ENCODE peak calls at places on chromosomes 5 and 9, in six cellular contexts. E is PC-3, Q is mammary epithelial cell, A is astrocyte, O is HepG2, X is H1. J is an unnamed sample. For H3K4me1 and H3K79me2, the result is how much of the 10 kb centered on the place peaks cover.

GRCh38 chr5:145965804-145966203 is 29.4 kb downstream of the SH3RF2 start:
- DNase-seq in E (no peak), Q (no peak), A (no peak), O (no peak), X (no peak), J (no peak)

GRCh38 chr9:100427366-100428263 is 672 bp downstream of the MSANTD3 start:
- DNase-seq in E (peak), Q (peak), A (peak), O (peak), X (no peak), J (no peak)

GRCh38 chr5:94711785-94712184 is 93.3 kb downstream of the SLF1 start:
- DNase-seq in E (no peak), Q (no peak), A (no peak), O (no peak), X (no peak), J (no peak)

GRCh38 chr5:54753753-54754152 is 231.6 kb downstream of the ESM1 start:
- DNase-seq in E (no peak), Q (no peak), A (no peak), O (no peak), X (no peak), J (no peak)

GRCh38 chr5:35785601-35786085 is 71.0 kb upstream of the IL7R start:
- DNase-seq in E (peak), Q (no peak), A (no peak), O (no peak), X (no peak), J (no peak)

GRCh38 chr9:135924628-135925338 is 17.4 kb upstream of the CAMSAP1 start:
- DNase-seq in E (no peak), Q (no peak), A (no peak), O (peak), X (peak), J (no peak)

GRCh38 chr9:101586651-101587050 is 8.1 kb downstream of the PPP3R2 start:
- DNase-seq in E (no peak), Q (no peak), A (no peak), O (peak), X (no peak), J (no peak)

GRCh38 chr5:65197899-65198776 is 283.6 kb downstream of the ADAMTS6 start:
- DNase-seq in E (peak), Q (peak), A (no peak), O (no peak), X (no peak), J (no peak)

GRCh38 chr5:53820802-53821171 is 260.3 kb downstream of the NDUFS4 start:
- DNase-seq in E (no peak), Q (no peak), A (no peak), O (no peak), X (no peak), J (peak)

GRCh38 chr5:169873642-169874041 is 106.7 kb downstream of the INSYN2B start:
- DNase-seq in E (no peak), Q (no peak), A (peak), O (no peak), X (no peak), J (no peak)

GRCh38 chr5:41695920-41696582 is 174.2 kb downstream of the OXCT1 start:
- DNase-seq in E (peak), Q (no peak), A (no peak), O (no peak), X (no peak), J (no peak)

GRCh38 chr9:211036-211435 is 3.6 kb upstream of the DOCK8 start:
- DNase-seq in E (no peak), Q (no peak), A (no peak), O (no peak), X (no peak), J (no peak)

GRCh38 chr9:211557-211956 is 3.1 kb upstream of the DOCK8 start:
- DNase-seq in E (no peak), Q (no peak), A (no peak), O (no peak), X (no peak), J (no peak)

GRCh38 chr9:212265-212664 is 2.4 kb upstream of the DOCK8 start:
- DNase-seq in E (no peak), Q (no peak), A (no peak), O (no peak), X (no peak), J (no peak)

GRCh38 chr9:215631-216155 is 1.0 kb downstream of the DOCK8 start:
- DNase-seq in E (no peak), Q (no peak), A (no peak), O (no peak), X (no peak), J (no peak)

GRCh38 chr9:214488-215448 is at the start of gene DOCK8:
- DNase-seq in E (peak), Q (peak), A (peak), O (peak), X (no peak), J (no peak)
- TF ChIP-seq EZH2 in E (no peak), Q (no peak), A (peak), O (no peak), X (no peak), J (no peak)

GRCh38 chr5:15592728-15593127 is 92.7 kb downstream of the FBXL7 start:
- DNase-seq in E (no peak), Q (no peak), A (no peak), O (no peak), X (no peak), J (no peak)
- H3K4me1 ChIP-seq in E (under half), Q (under half), A (under half), O (under half), X (under half), J (under half)

DNA sequence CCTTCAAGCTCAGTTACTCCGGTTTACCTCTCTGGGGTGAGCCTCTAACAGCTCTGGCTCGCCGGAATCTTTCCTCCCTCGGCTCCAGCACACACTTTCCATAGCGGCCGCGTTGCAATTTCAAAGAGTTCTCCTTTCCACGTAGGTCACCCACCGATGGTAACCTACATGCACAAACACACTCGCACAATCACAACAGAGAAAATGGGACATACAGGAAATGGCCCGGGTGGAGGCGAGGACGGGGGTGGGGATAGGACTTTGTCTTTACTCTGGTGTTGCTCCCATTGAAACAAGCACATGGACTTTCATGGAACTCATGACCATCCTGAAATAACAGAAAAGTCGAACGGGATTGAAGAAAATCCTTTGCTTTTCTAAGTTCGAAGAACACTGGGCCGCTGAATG is 1.2 kb downstream of the LHFPL2 start:
- DNase-seq in E (peak), Q (peak), A (peak), O (peak), X (no peak), J (no peak)
- H3K79me2 ChIP-seq in E (half or more), Q (half or more), A (half or more), O (under half), X (half or more), J (under half)

GRCh38 chr5:128538249-128539037 is 398 bp upstream of the FBN2 start:
- DNase-seq in E (peak), Q (peak), A (peak), O (no peak), X (peak), J (peak)
- TF ChIP-seq EZH2 in E (no peak), Q (no peak), A (no peak), O (no peak), X (no peak), J (no peak)

GRCh38 chr5:153168226-153168625 is 322.2 kb upstream of the GRIA1 start:
- DNase-seq in E (no peak), Q (no peak), A (peak), O (no peak), X (no peak), J (no peak)
- H3K4me1 ChIP-seq in E (under half), Q (under half), A (under half), O (under half), X (under half), J (under half)

DNA sequence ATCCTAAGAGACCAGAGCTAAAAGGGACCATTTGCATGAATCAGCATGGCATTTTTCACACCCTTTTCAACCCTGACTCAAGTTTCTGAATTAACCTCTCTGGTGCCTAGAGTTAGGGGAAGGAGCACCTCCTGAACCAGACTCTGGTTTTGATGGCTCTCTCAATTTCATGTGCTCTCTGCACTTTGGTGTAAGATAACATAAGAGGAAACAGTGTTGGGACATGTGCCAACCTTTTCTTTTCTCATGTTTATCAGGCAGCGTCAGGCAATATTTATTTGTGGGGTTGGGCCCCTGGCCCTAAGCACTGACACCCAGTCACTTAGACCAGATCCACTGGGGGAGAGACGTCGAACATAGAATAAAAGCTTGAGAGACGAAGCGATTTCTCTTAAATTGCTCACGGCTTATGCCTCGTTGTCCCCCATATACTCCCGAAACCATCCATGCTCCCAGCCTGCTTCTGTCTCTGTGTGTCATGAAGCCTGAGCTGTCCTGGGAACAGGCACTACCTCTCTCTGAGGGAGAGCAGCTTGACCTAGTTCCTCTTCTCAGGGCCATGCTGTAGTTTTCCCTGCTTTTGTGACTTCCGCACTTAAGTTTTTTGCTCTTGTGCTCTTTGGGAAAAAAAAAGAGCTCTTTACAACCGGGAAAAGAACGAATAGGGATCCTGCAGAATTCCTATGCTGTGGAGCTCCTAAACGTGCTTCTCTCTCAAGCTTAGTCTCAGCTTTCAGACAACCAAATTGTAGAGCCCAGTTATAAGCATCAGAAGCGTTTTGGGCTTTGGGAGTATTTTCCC is 195.7 kb downstream of the NR3C1 start:
- DNase-seq in E (no peak), Q (no peak), A (no peak), O (no peak), X (no peak), J (no peak)
- H3K79me2 ChIP-seq in E (under half), Q (under half), A (under half), O (under half), X (under half), J (under half)

J was measured in keratinocyte.